ENCODE peak calls at places on chromosomes 12 and 14, in six cellular contexts. One of them, this sample, is unnamed.

GRCh38 chr14:73977896-73978295 is 27.8 kb downstream of the COQ6 start:
- DNase-seq in lung: no peak
- DNase-seq in left lung: no peak
- DNase-seq in small intestine: peak; percentile 59
- DNase-seq in left ventricle myocardium inferior: no peak
- DNase-seq in AG04450: peak; percentile 50
- DNase-seq in this sample: no peak

GRCh38 chr14:64796369-64796768 is 83.3 kb downstream of the SPTB start:
- DNase-seq in small intestine: no peak
- DNase-seq in left lung: no peak
- DNase-seq in left ventricle myocardium inferior: no peak
- DNase-seq in lung: no peak
- DNase-seq in AG04450: no peak
- DNase-seq in this sample: no peak

GRCh38 chr12:53427905-53428594 is 4.4 kb downstream of the AMHR2 start:
- DNase-seq in AG04450: peak; percentile 70
- DNase-seq in left ventricle myocardium inferior: no peak
- DNase-seq in lung: no peak
- DNase-seq in small intestine: peak; percentile 54
- DNase-seq in left lung: no peak
- DNase-seq in this sample: no peak

GRCh38 chr12:105555556-105555973 is 225.1 kb downstream of the C12orf75 start:
- DNase-seq in small intestine: peak; percentile 16
- DNase-seq in AG04450: no peak
- DNase-seq in left lung: peak; percentile 50
- DNase-seq in lung: no peak
- DNase-seq in left ventricle myocardium inferior: no peak
- DNase-seq in this sample: no peak

GRCh38 chr12:31016057-31016456 is 57.6 kb upstream of the DDX11 start:
- DNase-seq in small intestine: no peak
- DNase-seq in left ventricle myocardium inferior: no peak
- DNase-seq in AG04450: no peak
- DNase-seq in lung: no peak
- DNase-seq in left lung: no peak
- DNase-seq in this sample: no peak

GRCh38 chr14:50389668-50390441 is 6.8 kb downstream of the CDKL1 start:
- DNase-seq in AG04450: no peak
- DNase-seq in lung: no peak
- DNase-seq in small intestine: peak; percentile 68
- DNase-seq in left lung: no peak
- DNase-seq in left ventricle myocardium inferior: no peak
- DNase-seq in this sample: no peak

GRCh38 chr14:92980866-92981265 is 57.9 kb downstream of the CHGA start:
- DNase-seq in left lung: no peak
- DNase-seq in small intestine: no peak
- DNase-seq in lung: no peak
- DNase-seq in AG04450: no peak
- DNase-seq in left ventricle myocardium inferior: no peak
- DNase-seq in this sample: no peak

GRCh38 chr12:125340791-125341190 is 275.6 kb downstream of the AACS start:
- DNase-seq in AG04450: no peak
- DNase-seq in left ventricle myocardium inferior: peak; percentile 18
- DNase-seq in lung: no peak
- DNase-seq in small intestine: peak; percentile 19
- DNase-seq in left lung: no peak
- DNase-seq in this sample: no peak

DNA sequence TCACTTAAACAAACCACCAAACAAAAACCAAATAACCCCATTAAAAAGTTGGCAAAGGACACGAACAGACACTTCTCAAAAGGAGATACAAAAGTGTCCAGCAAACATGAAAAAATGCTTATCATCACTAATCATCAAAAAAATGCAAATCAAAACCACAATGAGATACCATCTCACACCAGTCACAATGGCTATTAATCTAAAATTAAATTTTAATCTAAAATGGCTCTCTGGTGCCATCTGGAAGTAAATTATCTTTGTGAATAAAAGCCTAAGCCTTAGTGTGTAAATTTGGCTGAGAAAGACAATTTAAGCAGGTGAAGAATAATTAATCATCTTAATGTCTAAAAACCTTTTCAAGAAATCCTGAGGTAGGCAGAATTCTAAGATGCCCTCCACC is 204.5 kb upstream of the PPFIA2 start:
- DNase-seq in AG04450: no peak
- DNase-seq in lung: no peak
- DNase-seq in left lung: no peak
- DNase-seq in small intestine: no peak
- DNase-seq in left ventricle myocardium inferior: no peak
- DNase-seq in this sample: no peak
- H3K9me3 ChIP-seq in AG04450: peaks cover 2% of the 10 kb centered on the region
- H3K9me3 ChIP-seq in lung: no peaks in the 10 kb centered on the region
- H3K9me3 ChIP-seq in left lung: no peaks in the 10 kb centered on the region
- H3K9me3 ChIP-seq in small intestine: no peaks in the 10 kb centered on the region
- H3K9me3 ChIP-seq in left ventricle myocardium inferior: no peaks in the 10 kb centered on the region
- H3K9me3 ChIP-seq in this sample: no peaks in the 10 kb centered on the region

DNA sequence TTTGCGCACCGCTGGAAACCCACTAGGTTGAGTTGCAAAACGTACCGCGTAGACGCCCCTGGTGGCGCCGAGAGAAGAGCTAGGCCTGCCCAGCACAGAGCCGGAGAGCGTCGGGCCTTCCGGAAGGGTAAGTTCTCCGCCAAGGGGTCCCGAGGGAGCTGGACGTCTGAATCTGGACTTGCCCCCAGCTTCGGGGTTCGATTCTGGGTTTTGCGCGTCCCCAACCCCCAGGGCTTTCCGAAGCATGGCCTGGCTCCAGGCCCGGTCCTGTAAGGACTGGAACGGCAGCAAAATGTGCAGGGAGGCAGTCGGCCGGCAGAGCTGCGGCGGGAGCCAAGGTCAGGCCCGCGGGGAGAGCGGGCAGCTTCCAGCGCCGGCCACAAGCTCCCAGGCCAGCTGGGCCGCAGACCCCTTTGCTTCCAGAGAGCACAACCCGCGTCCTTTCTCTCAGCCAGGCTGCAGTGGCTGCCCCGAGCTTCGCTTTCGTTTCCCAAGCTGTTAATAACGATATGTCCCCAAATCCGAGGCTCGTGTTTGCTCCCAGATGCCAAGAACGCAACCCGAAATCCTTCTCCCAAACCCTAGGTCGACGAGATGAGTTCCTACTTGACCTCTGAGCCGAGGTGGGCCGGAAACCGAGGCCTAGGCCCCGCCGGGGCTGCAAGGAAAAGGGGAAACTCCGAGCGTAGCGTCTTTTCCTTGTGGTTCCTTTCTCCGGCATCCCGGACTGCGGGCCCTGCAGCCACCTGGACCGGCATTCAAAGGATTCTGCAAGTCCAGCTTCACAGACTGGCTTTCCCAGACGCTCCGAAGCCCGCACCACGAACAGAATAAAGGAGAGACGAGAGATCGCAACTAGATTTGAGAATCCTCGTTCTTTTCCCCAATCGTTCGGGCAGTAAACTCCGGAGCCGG is 3.2 kb upstream of the TBX5 start:
- DNase-seq in lung: no peak
- DNase-seq in small intestine: no peak
- DNase-seq in left lung: no peak
- DNase-seq in AG04450: no peak
- DNase-seq in left ventricle myocardium inferior: peak; percentile 56
- DNase-seq in this sample: no peak
- H3K9me3 ChIP-seq in lung: peaks cover 11% of the 10 kb centered on the region
- H3K9me3 ChIP-seq in small intestine: no peaks in the 10 kb centered on the region
- H3K9me3 ChIP-seq in left lung: no peaks in the 10 kb centered on the region
- H3K9me3 ChIP-seq in AG04450: no peaks in the 10 kb centered on the region
- H3K9me3 ChIP-seq in left ventricle myocardium inferior: no peaks in the 10 kb centered on the region
- H3K9me3 ChIP-seq in this sample: no peaks in the 10 kb centered on the region

DNA sequence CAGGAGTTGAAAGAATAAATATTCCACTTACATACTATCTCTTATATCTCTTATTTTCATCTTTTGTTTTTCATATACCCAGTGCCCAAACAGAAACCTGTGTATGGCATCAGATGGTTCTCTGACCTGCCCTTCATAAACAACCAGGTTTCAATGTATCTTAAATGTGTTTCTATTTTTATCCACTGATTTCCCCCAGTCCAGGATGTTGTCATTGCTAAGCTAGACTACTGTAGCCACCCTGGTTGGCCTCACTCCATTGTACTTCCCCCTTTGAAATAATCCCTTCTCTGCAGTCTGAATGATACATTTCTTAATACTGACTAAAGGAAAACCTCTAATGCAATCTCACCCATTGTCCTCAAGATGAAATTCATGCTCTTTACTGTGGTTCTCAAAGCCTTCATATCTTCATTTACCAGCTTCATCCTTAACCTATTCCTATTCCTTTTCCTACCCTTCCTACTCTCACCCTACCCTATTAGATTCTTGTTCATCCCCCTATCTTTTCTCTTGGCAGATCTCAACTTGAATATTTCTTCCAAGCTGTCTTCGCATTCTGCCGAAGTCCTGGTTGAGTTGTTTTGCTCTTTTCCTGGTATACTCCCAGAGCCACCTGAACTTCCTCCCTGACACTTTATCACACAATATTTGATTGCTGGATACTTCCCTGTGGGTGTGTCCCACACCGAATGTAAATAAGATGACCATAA is 312.4 kb downstream of the FOXG1 start:
- DNase-seq in left ventricle myocardium inferior: no peak
- DNase-seq in left lung: no peak
- DNase-seq in AG04450: no peak
- DNase-seq in small intestine: no peak
- DNase-seq in lung: no peak
- DNase-seq in this sample: no peak
- H3K9me3 ChIP-seq in left ventricle myocardium inferior: peaks cover 3% of the 10 kb centered on the region
- H3K9me3 ChIP-seq in left lung: no peaks in the 10 kb centered on the region
- H3K9me3 ChIP-seq in AG04450: no peaks in the 10 kb centered on the region
- H3K9me3 ChIP-seq in small intestine: no peaks in the 10 kb centered on the region
- H3K9me3 ChIP-seq in lung: no peaks in the 10 kb centered on the region
- H3K9me3 ChIP-seq in this sample: no peaks in the 10 kb centered on the region

GRCh38 chr12:133201888-133202287 is 20.6 kb downstream of the ZNF268 start:
- DNase-seq in left lung: no peak
- DNase-seq in left ventricle myocardium inferior: no peak
- DNase-seq in lung: no peak
- DNase-seq in small intestine: no peak
- DNase-seq in AG04450: no peak
- DNase-seq in this sample: no peak
- H3K9me3 ChIP-seq in left lung: peaks cover 82% of the 10 kb centered on the region
- H3K9me3 ChIP-seq in left ventricle myocardium inferior: peaks cover 83% of the 10 kb centered on the region
- H3K9me3 ChIP-seq in lung: peaks cover 13% of the 10 kb centered on the region
- H3K9me3 ChIP-seq in small intestine: peaks cover 8% of the 10 kb centered on the region
- H3K9me3 ChIP-seq in AG04450: peaks cover 19% of the 10 kb centered on the region
- H3K9me3 ChIP-seq in this sample: peaks cover 76% of the 10 kb centered on the region

GRCh38 chr12:60616400-60616799 is 1020.6 kb downstream of the SLC16A7 start:
- DNase-seq in AG04450: no peak
- DNase-seq in left ventricle myocardium inferior: no peak
- DNase-seq in lung: no peak
- DNase-seq in small intestine: no peak
- DNase-seq in left lung: peak; percentile 10
- DNase-seq in this sample: no peak
- H3K9me3 ChIP-seq in AG04450: peaks cover 24% of the 10 kb centered on the region
- H3K9me3 ChIP-seq in left ventricle myocardium inferior: peaks cover 23% of the 10 kb centered on the region
- H3K9me3 ChIP-seq in lung: peaks cover 21% of the 10 kb centered on the region
- H3K9me3 ChIP-seq in small intestine: no peaks in the 10 kb centered on the region
- H3K9me3 ChIP-seq in left lung: peaks cover 64% of the 10 kb centered on the region
- H3K9me3 ChIP-seq in this sample: no peaks in the 10 kb centered on the region

GRCh38 chr12:126343352-126343751 is 1278.1 kb downstream of the AACS start:
- DNase-seq in left ventricle myocardium inferior: no peak
- DNase-seq in left lung: no peak
- DNase-seq in AG04450: no peak
- DNase-seq in lung: no peak
- DNase-seq in small intestine: no peak
- DNase-seq in this sample: no peak
- H3K9me3 ChIP-seq in left ventricle myocardium inferior: no peaks in the 10 kb centered on the region
- H3K9me3 ChIP-seq in left lung: peaks cover 7% of the 10 kb centered on the region
- H3K9me3 ChIP-seq in AG04450: peaks cover 17% of the 10 kb centered on the region
- H3K9me3 ChIP-seq in lung: peaks cover 1% of the 10 kb centered on the region
- H3K9me3 ChIP-seq in small intestine: no peaks in the 10 kb centered on the region
- H3K9me3 ChIP-seq in this sample: no peaks in the 10 kb centered on the region

GRCh38 chr12:56998316-56998715 is 8.0 kb downstream of the ZBTB39 start:
- DNase-seq in small intestine: no peak
- DNase-seq in AG04450: no peak
- DNase-seq in lung: no peak
- DNase-seq in left ventricle myocardium inferior: no peak
- DNase-seq in left lung: no peak
- DNase-seq in this sample: no peak

GRCh38 chr12:57000393-57000792 is 6.0 kb downstream of the ZBTB39 start:
- DNase-seq in AG04450: no peak
- DNase-seq in lung: no peak
- DNase-seq in left ventricle myocardium inferior: no peak
- DNase-seq in small intestine: no peak
- DNase-seq in left lung: no peak
- DNase-seq in this sample: no peak

GRCh38 chr12:57001448-57001906 is 4.9 kb downstream of the ZBTB39 start:
- DNase-seq in small intestine: peak; percentile 82
- DNase-seq in left lung: no peak
- DNase-seq in lung: peak; percentile 74
- DNase-seq in left ventricle myocardium inferior: peak; percentile 55
- DNase-seq in AG04450: no peak
- DNase-seq in this sample: peak; percentile 75

GRCh38 chr12:56998981-56999380 is 7.4 kb downstream of the ZBTB39 start:
- DNase-seq in small intestine: no peak
- DNase-seq in left lung: no peak
- DNase-seq in AG04450: no peak
- DNase-seq in lung: no peak
- DNase-seq in left ventricle myocardium inferior: no peak
- DNase-seq in this sample: no peak

DNA sequence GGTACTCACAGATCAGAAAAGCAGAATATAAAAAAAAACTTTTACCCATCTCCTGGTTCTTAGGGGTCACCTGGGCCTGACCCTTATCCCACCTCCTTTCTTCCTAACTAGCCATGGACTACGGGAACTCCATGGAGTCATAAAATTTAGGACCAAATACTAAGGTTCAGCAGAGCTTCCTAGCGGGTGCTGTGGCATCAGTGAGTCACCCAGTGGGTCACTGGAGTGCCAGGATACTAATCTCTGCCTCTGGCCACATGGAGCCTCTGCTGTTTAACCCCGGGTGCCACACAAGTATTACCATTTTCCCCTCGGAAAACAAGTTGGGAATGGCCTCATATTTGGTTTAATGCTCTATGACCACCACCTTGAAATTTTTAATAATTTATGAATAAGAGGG is 6.9 kb downstream of the ZBTB39 start:
- DNase-seq in AG04450: no peak
- DNase-seq in small intestine: no peak
- DNase-seq in lung: no peak
- DNase-seq in left lung: no peak
- DNase-seq in left ventricle myocardium inferior: no peak
- DNase-seq in this sample: no peak
- H3K9me3 ChIP-seq in AG04450: no peaks in the 10 kb centered on the region
- H3K9me3 ChIP-seq in small intestine: no peaks in the 10 kb centered on the region
- H3K9me3 ChIP-seq in lung: no peaks in the 10 kb centered on the region
- H3K9me3 ChIP-seq in left lung: no peaks in the 10 kb centered on the region
- H3K9me3 ChIP-seq in left ventricle myocardium inferior: no peaks in the 10 kb centered on the region
- H3K9me3 ChIP-seq in this sample: no peaks in the 10 kb centered on the region

DNA sequence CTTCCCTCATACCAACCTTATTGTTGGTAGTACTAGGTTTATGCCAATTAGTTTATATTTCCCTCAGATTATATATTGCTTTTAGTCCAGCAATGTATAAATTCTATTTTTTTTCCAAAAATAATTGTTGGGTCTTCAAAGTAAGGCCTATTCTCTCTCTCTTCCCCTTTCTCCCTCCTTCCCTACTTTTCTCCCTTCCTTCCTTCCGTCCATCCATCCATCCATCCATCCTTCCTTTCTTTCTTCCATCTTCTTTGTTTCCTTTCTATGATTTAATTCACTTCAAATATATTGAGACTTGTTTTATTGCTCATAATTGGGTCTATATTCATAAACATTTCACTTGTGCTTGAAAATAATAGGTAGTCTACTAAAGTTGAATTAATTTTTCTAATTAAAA is 1259.2 kb downstream of the FSCB start:
- DNase-seq in small intestine: no peak
- DNase-seq in AG04450: no peak
- DNase-seq in left lung: no peak
- DNase-seq in left ventricle myocardium inferior: no peak
- DNase-seq in lung: no peak
- DNase-seq in this sample: no peak
- H3K9me3 ChIP-seq in small intestine: no peaks in the 10 kb centered on the region
- H3K9me3 ChIP-seq in AG04450: no peaks in the 10 kb centered on the region
- H3K9me3 ChIP-seq in left lung: peaks cover 7% of the 10 kb centered on the region
- H3K9me3 ChIP-seq in left ventricle myocardium inferior: peaks cover 11% of the 10 kb centered on the region
- H3K9me3 ChIP-seq in lung: no peaks in the 10 kb centered on the region
- H3K9me3 ChIP-seq in this sample: no peaks in the 10 kb centered on the region

This sample was measured in ascending aorta.